ENCODE peak calls at places on chromosomes 13 and 19, in six cellular contexts. S, J, F, P, A and V are unnamed samples.

GRCh38 chr19:10418281-10419199 is 1.8 kb upstream of the PDE4A start:
- DNase-seq in J (no peak), P (no peak), F (peak; percentile 71), S (no peak), A (no peak), V (peak; percentile 40)

GRCh38 chr19:58558623-58559274 is 338 bp upstream of the UBE2M start:
- DNase-seq in P (peak; percentile 99), S (peak; percentile 99), F (no peak), A (peak; percentile 100), J (peak; percentile 99), V (peak; percentile 97)

GRCh38 chr13:102680842-102681725 is 13.8 kb downstream of the METTL21C start:
- DNase-seq in P (peak; percentile 18), S (no peak), A (no peak), F (no peak), J (no peak), V (no peak)

GRCh38 chr13:44013666-44014291 is 134.1 kb downstream of the LACC1 start:
- DNase-seq in P (peak; percentile 66), F (no peak), J (no peak), A (no peak), S (no peak), V (peak; percentile 33)

GRCh38 chr19:10254244-10254643 is 2.2 kb downstream of the MRPL4 start:
- DNase-seq in A (no peak), P (no peak), S (no peak), F (no peak), J (no peak), V (no peak)

GRCh38 chr13:24683833-24684599 is 3.8 kb downstream of the ATP12A start:
- DNase-seq in P (peak; percentile 60), A (peak; percentile 27), F (peak; percentile 1), J (peak; percentile 46), S (peak; percentile 21), V (peak; percentile 84)

GRCh38 chr13:86464193-86464592 is 665.0 kb upstream of the SLITRK6 start:
- DNase-seq in S (no peak), P (peak; percentile 1), F (no peak), J (no peak), A (no peak), V (no peak)

GRCh38 chr13:49608932-49609331 is 19.4 kb upstream of the ARL11 start:
- DNase-seq in F (no peak), P (no peak), J (no peak), A (no peak), S (no peak), V (no peak)

GRCh38 chr13:112354330-112355273 is 21.6 kb upstream of the SPACA7 start:
- DNase-seq in S (no peak), A (no peak), F (no peak), J (no peak), P (no peak), V (no peak)

GRCh38 chr19:38337360-38337653 is 1.7 kb downstream of the CATSPERG start:
- DNase-seq in J (no peak), F (no peak), P (no peak), S (no peak), A (no peak), V (no peak)